ENCODE peak calls at places on chromosomes 2 and 18, in ten cellular contexts. Y is lung, M is transverse colon, S is sigmoid colon, E is aorta, K is mammary epithelial cell, A is neural progenitor cell, G is lower lobe of right lung, L is left lung, P is mucosa of descending colon. T is an unnamed sample. For H3K4me1 and H3K36me3, the result is how much of the 10 kb centered on the place peaks cover.

GRCh38 chr18:76767954-76768353 is 54.4 kb upstream of the ZNF236 start:
- DNase-seq in Y (no peak), M (no peak), S (no peak), E (no peak), K (no peak), A (no peak), G (no peak), L (no peak), P (no peak), T (no peak)

GRCh38 chr2:227766361-227766883 is 20.7 kb downstream of the SCYGR8 start:
- DNase-seq in Y (peak), M (peak), S (peak), E (peak), K (peak), A (peak), G (peak), L (peak), P (peak), T (no peak)

GRCh38 chr2:126771501-126772195 is 115.7 kb downstream of the GYPC start:
- DNase-seq in Y (no peak), M (no peak), S (peak), E (no peak), K (no peak), A (no peak), G (no peak), L (no peak), P (no peak), T (no peak)

GRCh38 chr2:10668402-10669012 is 21.3 kb downstream of the NOL10 start:
- DNase-seq in Y (no peak), M (no peak), S (no peak), E (no peak), K (peak), A (peak), G (no peak), L (no peak), P (peak), T (peak)

GRCh38 chr2:72920317-72921087 is 3.2 kb downstream of the EMX1 start:
- DNase-seq in Y (no peak), M (no peak), S (peak), E (no peak), K (no peak), A (peak), G (no peak), L (no peak), P (no peak), T (no peak)

GRCh38 chr2:12469053-12469625 is 247.6 kb upstream of the TRIB2 start:
- DNase-seq in Y (no peak), M (no peak), S (no peak), E (no peak), K (no peak), A (no peak), G (no peak), L (no peak), P (no peak), T (no peak)

GRCh38 chr18:33404244-33404873 is 36.2 kb downstream of the CCDC178 start:
- DNase-seq in Y (no peak), M (no peak), S (no peak), E (no peak), K (no peak), A (no peak), G (no peak), L (no peak), P (no peak), T (no peak)

GRCh38 chr2:83081835-83082522 is 1377.1 kb downstream of the SUCLG1 start:
- DNase-seq in Y (no peak), M (no peak), S (no peak), E (no peak), K (peak), A (no peak), G (no peak), L (no peak), P (peak), T (no peak)

GRCh38 chr2:98664323-98664722 is 55.9 kb downstream of the UNC50 start:
- DNase-seq in Y (peak), M (no peak), S (no peak), E (no peak), K (peak), A (no peak), G (no peak), L (no peak), P (peak), T (no peak)

GRCh38 chr2:237558918-237559645 is 7.3 kb upstream of the PRLH start:
- DNase-seq in Y (no peak), M (peak), S (peak), E (peak), K (peak), A (no peak), G (peak), L (peak), P (peak), T (no peak)

GRCh38 chr2:105070010-105070865 is 32.4 kb downstream of the MRPS9 start:
- DNase-seq in Y (no peak), M (no peak), S (no peak), E (no peak), K (no peak), A (no peak), G (no peak), L (no peak), P (no peak), T (no peak)

GRCh38 chr2:237535385-237536082 is 30.8 kb upstream of the PRLH start:
- DNase-seq in Y (no peak), M (no peak), S (no peak), E (no peak), K (no peak), A (no peak), G (no peak), L (no peak), P (no peak), T (no peak)

GRCh38 chr18:11488175-11488574 is 121.2 kb upstream of the SLC35G4 start:
- DNase-seq in Y (no peak), M (no peak), S (no peak), E (no peak), K (peak), A (no peak), G (no peak), L (no peak), P (no peak), T (no peak)

GRCh38 chr2:71880846-71881610 is 266.6 kb downstream of the CYP26B1 start:
- DNase-seq in Y (peak), M (peak), S (peak), E (peak), K (peak), A (no peak), G (no peak), L (no peak), P (peak), T (no peak)

GRCh38 chr2:216133392-216133791 is 24.2 kb downstream of the XRCC5 start:
- DNase-seq in Y (no peak), M (no peak), S (no peak), E (no peak), K (no peak), A (no peak), G (no peak), L (no peak), P (no peak), T (no peak)

GRCh38 chr2:129296401-129297343 is 682.8 kb upstream of the RAB6C start:
- DNase-seq in Y (no peak), M (no peak), S (no peak), E (no peak), K (no peak), A (no peak), G (no peak), L (no peak), P (peak), T (no peak)

GRCh38 chr18:50933684-50934083 is 34.2 kb upstream of the ELAC1 start:
- DNase-seq in Y (no peak), M (no peak), S (no peak), E (no peak), K (no peak), A (no peak), G (no peak), L (no peak), P (no peak), T (no peak)

GRCh38 chr18:46310675-46311345 is 206.6 kb downstream of the HAUS1 start:
- DNase-seq in Y (no peak), M (no peak), S (no peak), E (no peak), K (no peak), A (no peak), G (no peak), L (no peak), P (no peak), T (no peak)

GRCh38 chr2:231296401-231296800 is 98.0 kb downstream of the ARMC9 start:
- DNase-seq in Y (no peak), M (no peak), S (no peak), E (no peak), K (no peak), A (peak), G (no peak), L (no peak), P (peak), T (no peak)

GRCh38 chr2:1636791-1637415 is 107.4 kb downstream of the PXDN start:
- DNase-seq in Y (no peak), M (no peak), S (peak), E (peak), K (no peak), A (no peak), G (no peak), L (peak), P (no peak), T (no peak)

GRCh38 chr2:28449489-28450395 is 46.1 kb upstream of the PLB1 start:
- DNase-seq in Y (no peak), M (no peak), S (peak), E (no peak), K (peak), A (no peak), G (no peak), L (peak), P (no peak), T (no peak)

GRCh38 chr2:42168459-42169099 is 574 bp upstream of the EML4 start:
- DNase-seq in Y (no peak), M (no peak), S (no peak), E (no peak), K (no peak), A (no peak), G (peak), L (no peak), P (no peak), T (no peak)

GRCh38 chr2:54504866-54505265 is 48.7 kb downstream of the SPTBN1 start:
- DNase-seq in Y (no peak), M (no peak), S (no peak), E (no peak), K (no peak), A (no peak), G (no peak), L (no peak), P (no peak), T (no peak)

GRCh38 chr2:54500404-54501147 is 44.4 kb downstream of the SPTBN1 start:
- DNase-seq in Y (no peak), M (no peak), S (peak), E (no peak), K (no peak), A (no peak), G (no peak), L (no peak), P (no peak), T (no peak)

GRCh38 chr2:54503828-54504227 is 47.7 kb downstream of the SPTBN1 start:
- DNase-seq in Y (no peak), M (no peak), S (no peak), E (no peak), K (no peak), A (no peak), G (no peak), L (no peak), P (no peak), T (no peak)

GRCh38 chr2:54502731-54503130 is 46.6 kb downstream of the SPTBN1 start:
- DNase-seq in Y (no peak), M (no peak), S (no peak), E (no peak), K (no peak), A (no peak), G (no peak), L (no peak), P (no peak), T (no peak)

DNA sequence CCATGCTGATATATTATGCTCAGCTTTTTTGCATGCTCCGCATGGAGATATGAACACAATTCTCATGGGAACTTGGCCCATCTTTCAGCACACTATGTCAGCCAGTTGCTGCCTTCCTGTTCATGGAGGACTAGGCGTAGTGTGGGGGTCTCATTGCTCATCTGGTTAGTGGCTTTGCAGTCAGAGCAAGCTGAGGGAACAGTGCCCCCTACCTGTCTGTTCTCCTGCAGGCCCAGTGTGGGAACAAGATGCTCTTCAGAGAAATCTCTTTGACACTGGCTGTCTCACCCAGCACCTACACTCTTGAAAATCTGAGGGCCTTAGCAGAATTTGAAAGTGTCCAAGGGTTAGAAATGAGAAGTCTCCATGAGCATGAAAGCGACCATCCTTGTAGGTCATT is 47.1 kb downstream of the SPTBN1 start:
- DNase-seq in Y (no peak), M (peak), S (no peak), E (no peak), K (no peak), A (peak), G (no peak), L (no peak), P (peak), T (no peak)
- H3K4me1 ChIP-seq in Y (under half), M (under half), S (under half), E (under half), K (under half), A (under half), G (half or more), L (under half), P (under half), T (under half)

GRCh38 chr18:36492604-36493329 is 195.3 kb downstream of the FHOD3 start:
- DNase-seq in Y (no peak), M (no peak), S (no peak), E (no peak), K (peak), A (no peak), G (no peak), L (no peak), P (no peak), T (no peak)

GRCh38 chr18:36496022-36496421 is 198.5 kb downstream of the FHOD3 start:
- DNase-seq in Y (no peak), M (no peak), S (no peak), E (no peak), K (no peak), A (no peak), G (no peak), L (no peak), P (no peak), T (no peak)

GRCh38 chr18:36490907-36491306 is 193.4 kb downstream of the FHOD3 start:
- DNase-seq in Y (no peak), M (no peak), S (no peak), E (no peak), K (no peak), A (no peak), G (no peak), L (no peak), P (no peak), T (no peak)

GRCh38 chr18:36493349-36494281 is 196.1 kb downstream of the FHOD3 start:
- DNase-seq in Y (no peak), M (no peak), S (no peak), E (no peak), K (no peak), A (peak), G (no peak), L (no peak), P (peak), T (no peak)
- H3K4me3 ChIP-seq in Y (no peak), M (no peak), S (no peak), E (no peak), K (no peak), A (no peak), G (no peak), L (no peak), P (no peak), T (no peak)

DNA sequence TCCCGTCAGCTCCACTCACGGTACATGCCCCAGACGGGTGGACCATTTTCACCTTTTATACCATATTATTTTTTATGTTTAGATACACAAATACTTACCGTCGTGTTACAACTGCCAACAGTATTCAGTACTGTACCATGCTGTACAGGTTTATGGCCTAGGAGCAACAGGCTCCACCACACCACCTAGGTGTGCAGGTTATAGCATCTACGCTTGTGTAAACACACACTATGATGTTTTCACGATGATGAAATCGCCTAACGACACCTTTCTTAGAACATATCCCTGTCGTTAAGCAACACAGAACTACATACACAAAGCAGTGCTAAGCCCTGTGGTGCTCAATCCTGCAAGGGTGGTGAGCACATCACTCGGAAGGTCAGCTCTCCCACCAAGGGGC is 24.5 kb downstream of the NDUFA10 start:
- DNase-seq in Y (no peak), M (peak), S (no peak), E (no peak), K (no peak), A (no peak), G (no peak), L (no peak), P (peak), T (no peak)
- H3K36me3 ChIP-seq in Y (under half), M (under half), S (under half), E (under half), K (under half), A (under half), G (half or more), L (half or more), P (under half), T (under half)

GRCh38 chr2:30731248-30731647 is 76.0 kb downstream of the CAPN13 start:
- DNase-seq in Y (no peak), M (no peak), S (peak), E (no peak), K (no peak), A (no peak), G (no peak), L (no peak), P (no peak), T (no peak)
- H3K4me1 ChIP-seq in Y (under half), M (under half), S (under half), E (under half), K (under half), A (under half), G (under half), L (under half), P (under half), T (under half)

GRCh38 chr2:96082211-96083063 is 33.9 kb downstream of the ADRA2B start:
- DNase-seq in Y (peak), M (no peak), S (no peak), E (no peak), K (no peak), A (no peak), G (peak), L (no peak), P (no peak), T (no peak)
- H3K4me3 ChIP-seq in Y (no peak), M (no peak), S (no peak), E (no peak), K (no peak), A (no peak), G (no peak), L (no peak), P (no peak), T (no peak)

GRCh38 chr2:37647941-37648315 is 23.5 kb downstream of the CDC42EP3 start:
- DNase-seq in Y (no peak), M (no peak), S (no peak), E (no peak), K (no peak), A (no peak), G (no peak), L (no peak), P (no peak), T (no peak)

GRCh38 chr2:37650548-37651101 is 20.8 kb downstream of the CDC42EP3 start:
- DNase-seq in Y (no peak), M (no peak), S (no peak), E (no peak), K (no peak), A (no peak), G (peak), L (no peak), P (no peak), T (no peak)

GRCh38 chr2:37649518-37649917 is 21.9 kb downstream of the CDC42EP3 start:
- DNase-seq in Y (no peak), M (no peak), S (no peak), E (no peak), K (no peak), A (no peak), G (peak), L (no peak), P (no peak), T (no peak)

GRCh38 chr2:37645836-37646235 is 25.6 kb downstream of the CDC42EP3 start:
- DNase-seq in Y (no peak), M (no peak), S (no peak), E (no peak), K (no peak), A (no peak), G (peak), L (no peak), P (no peak), T (no peak)

DNA sequence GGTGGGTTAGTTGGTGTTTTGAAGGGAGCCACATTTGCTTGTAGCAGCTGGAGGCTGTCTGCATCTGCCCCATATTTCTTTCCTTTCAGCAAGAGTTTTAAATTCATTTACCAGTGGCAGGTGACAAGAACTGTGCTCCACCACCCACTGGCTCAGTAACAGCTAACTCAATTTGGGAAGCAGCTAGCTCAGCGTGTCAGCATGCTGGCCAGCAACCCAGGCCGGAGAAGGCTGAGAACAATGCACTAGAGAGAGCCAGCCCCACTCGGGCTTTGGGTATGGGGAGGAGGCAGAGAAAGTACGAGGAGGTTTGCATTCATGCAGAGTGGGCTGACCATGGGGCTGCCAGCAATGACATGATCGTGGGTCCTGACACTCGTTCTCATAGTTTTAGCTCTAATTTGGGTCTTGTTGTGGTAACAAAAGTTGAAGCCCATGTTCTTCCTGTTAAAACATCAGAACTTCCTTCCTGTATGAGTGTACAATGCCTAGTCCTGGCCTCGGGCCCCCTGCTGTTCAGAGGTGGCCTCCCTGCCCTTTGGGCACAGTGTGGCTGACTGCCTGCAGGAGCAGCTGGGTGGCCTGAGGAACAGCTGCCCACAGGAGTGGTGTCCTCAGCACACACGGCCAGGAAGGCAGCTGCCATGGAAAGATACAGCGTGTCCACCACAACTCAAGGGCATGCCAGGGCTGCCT is 23.0 kb downstream of the CDC42EP3 start:
- DNase-seq in Y (peak), M (peak), S (peak), E (peak), K (no peak), A (no peak), G (peak), L (peak), P (peak), T (no peak)
- H3K36me3 ChIP-seq in Y (under half), M (under half), S (under half), E (under half), K (under half), A (under half), G (under half), L (under half), P (under half), T (under half)

DNA sequence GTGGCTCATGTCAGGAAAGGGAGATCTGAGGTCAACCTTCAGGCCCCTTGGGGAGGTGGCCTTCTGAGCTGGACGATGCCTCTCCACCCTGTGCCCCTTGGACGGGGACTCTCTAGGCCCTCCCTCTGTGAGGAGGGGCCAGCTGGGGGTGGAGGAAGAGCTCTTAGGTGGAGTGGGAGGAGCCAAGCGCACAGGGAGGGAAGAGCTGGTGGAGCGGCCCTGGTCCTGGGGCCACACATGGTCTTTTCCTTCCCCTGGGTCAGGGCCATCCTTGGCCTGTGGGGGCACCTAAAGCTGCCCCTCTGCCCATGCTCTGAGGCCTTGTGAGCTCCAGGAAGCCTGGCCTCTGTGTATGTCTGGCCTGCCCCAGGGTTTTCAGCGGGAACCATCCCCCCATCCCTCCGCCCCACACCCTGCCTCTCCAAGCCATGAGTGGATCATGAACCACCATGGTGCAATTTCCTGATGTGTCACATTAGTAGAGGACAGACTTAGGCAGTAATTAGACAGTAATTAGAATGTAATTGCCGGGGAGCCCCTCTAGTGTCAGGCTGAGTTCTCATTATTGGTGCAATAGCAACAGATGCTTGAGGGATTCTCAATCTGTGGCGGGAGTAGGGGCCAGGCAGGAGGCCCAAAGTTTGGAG is 63.0 kb downstream of the GLI2 start:
- DNase-seq in Y (no peak), M (no peak), S (no peak), E (no peak), K (no peak), A (peak), G (no peak), L (no peak), P (no peak), T (no peak)
- H3K4me1 ChIP-seq in Y (under half), M (under half), S (under half), E (under half), K (under half), A (under half), G (under half), L (under half), P (under half), T (under half)